ENCODE peak calls at places on chromosome 14, in seven cellular contexts. V is activated T-helper 1 cell treated with anti-CD3 and anti-CD28 coated beads, Interleukin-12 subunit alpha, Interleukin-12 subunit beta, Interleukin-2, Interleukin-4 antibody, amounts not matched to agents 30 ng/mL and 10 ng/mL and 1 ng/mL, durations not matched to agents 14 hours and 24 hours and 36 hours; S is cerebellar cortex; F is upper lobe of left lung; X is GM13977; Q is HT-29; P is fibroblast of pulmonary artery. K is an unnamed sample.

GRCh38 chr14:69955855-69956567 is 76.8 kb downstream of the SMOC1 start:
- DNase-seq in V (no peak), S (no peak), F (no peak), X (no peak), Q (no peak), P (no peak), K (no peak)

GRCh38 chr14:103401223-103402214 is 16.3 kb downstream of the MARK3 start:
- DNase-seq in V (no peak), S (no peak), F (no peak), X (no peak), Q (no peak), P (peak), K (no peak)

GRCh38 chr14:97916669-97917068 is 1119.5 kb downstream of the VRK1 start:
- DNase-seq in V (no peak), S (no peak), F (no peak), X (no peak), Q (no peak), P (no peak), K (no peak)

GRCh38 chr14:75123991-75124390 is 2.9 kb downstream of the NEK9 start:
- DNase-seq in V (peak), S (no peak), F (peak), X (peak), Q (peak), P (peak), K (no peak)

GRCh38 chr14:91374287-91374880 is 43.2 kb downstream of the CCDC88C start:
- DNase-seq in V (no peak), S (no peak), F (no peak), X (no peak), Q (peak), P (no peak), K (no peak)

GRCh38 chr14:38134631-38135030 is 73.1 kb upstream of the SSTR1 start:
- DNase-seq in V (no peak), S (no peak), F (no peak), X (no peak), Q (no peak), P (no peak), K (no peak)

GRCh38 chr14:101889898-101890297 is 74.5 kb upstream of the DYNC1H1 start:
- DNase-seq in V (no peak), S (peak), F (no peak), X (no peak), Q (no peak), P (peak), K (no peak)

GRCh38 chr14:46769292-46769691 is 117.7 kb upstream of the RPL10L start:
- DNase-seq in V (no peak), S (peak), F (no peak), X (peak), Q (no peak), P (no peak), K (peak)

GRCh38 chr14:81673930-81674329 is 140.3 kb upstream of the SEL1L start:
- DNase-seq in V (no peak), S (no peak), F (no peak), X (no peak), Q (no peak), P (no peak), K (no peak)